ENCODE peak calls at places on chromosomes 2 and 18, in ten cellular contexts. Q is amniotic stem cell; B is WTC11; S is kidney; E is cardiac muscle cell; Y is activated naive CD4-positive, alpha-beta T cell treated with Interleukin-2 at 50 U/mL for 16 hours; R is AG08396; T is midbrain; J is GOT3; W is GM20000. G is an unnamed sample.

GRCh38 chr2:195451160-195451559 is 205.9 kb upstream of the SLC39A10 start:
- DNase-seq in R (peak), S (no peak), B (no peak), T (no peak), E (no peak), Y (no peak), W (no peak), Q (no peak), J (no peak), G (no peak)

GRCh38 chr2:162333968-162334367 is 10.0 kb upstream of the GCA start:
- DNase-seq in T (peak), S (no peak), J (no peak), Q (peak), Y (peak), W (no peak), B (peak), E (peak), R (no peak), G (no peak)

GRCh38 chr2:159046966-159047365 is 78.5 kb downstream of the TANC1 start:
- DNase-seq in Q (no peak), W (no peak), B (no peak), T (no peak), J (no peak), Y (no peak), R (peak), E (no peak), S (no peak), G (no peak)

GRCh38 chr18:75139226-75139911 is 69.6 kb downstream of the PTGR3 start:
- DNase-seq in J (no peak), S (no peak), T (no peak), E (no peak), W (no peak), B (no peak), R (no peak), Y (no peak), Q (no peak), G (no peak)

GRCh38 chr2:46294185-46294836 is 2.9 kb upstream of the EPAS1 start:
- DNase-seq in E (peak), T (no peak), Y (peak), B (peak), W (peak), Q (no peak), R (peak), J (no peak), S (no peak), G (no peak)

GRCh38 chr2:230170532-230170931 is 49.3 kb downstream of the SP110 start:
- DNase-seq in J (no peak), W (no peak), E (no peak), R (no peak), Q (no peak), S (no peak), T (peak), B (no peak), Y (no peak), G (no peak)

GRCh38 chr2:204776781-204777559 is 231.7 kb downstream of the PARD3B start:
- DNase-seq in S (no peak), J (no peak), Y (no peak), E (no peak), Q (peak), W (no peak), R (peak), B (no peak), T (no peak), G (no peak)

GRCh38 chr2:121110924-121111323 is 174.1 kb downstream of the TFCP2L1 start:
- DNase-seq in E (no peak), T (no peak), W (no peak), R (no peak), B (no peak), J (no peak), S (no peak), Y (no peak), Q (no peak), G (no peak)

GRCh38 chr2:73823916-73824523 is 4.7 kb upstream of the STAMBP start:
- DNase-seq in Q (peak), E (peak), S (no peak), B (no peak), Y (no peak), W (peak), R (peak), J (no peak), T (peak), G (peak)

GRCh38 chr18:21672868-21673267 is 31.7 kb downstream of the ABHD3 start:
- DNase-seq in T (no peak), B (no peak), E (no peak), S (no peak), Y (no peak), J (no peak), Q (no peak), W (no peak), R (peak), G (no peak)

GRCh38 chr2:209619782-209620181 is 151.8 kb upstream of the UNC80 start:
- DNase-seq in J (no peak), B (no peak), E (no peak), S (no peak), R (no peak), Y (no peak), Q (no peak), W (no peak), T (peak), G (no peak)

GRCh38 chr2:170550501-170550900 is 164.6 kb upstream of the SP5 start:
- DNase-seq in Y (no peak), B (no peak), W (no peak), S (no peak), J (no peak), E (no peak), T (no peak), Q (no peak), R (no peak), G (no peak)

GRCh38 chr2:85753035-85753524 is 711 bp upstream of the ATOH8 start:
- DNase-seq in R (no peak), Q (no peak), W (no peak), J (no peak), T (no peak), Y (no peak), S (no peak), B (no peak), E (no peak), G (no peak)

GRCh38 chr2:166468124-166469024 is 25.7 kb downstream of the SCN7A start:
- DNase-seq in E (no peak), R (no peak), S (no peak), B (no peak), Y (no peak), W (no peak), T (no peak), J (no peak), Q (no peak), G (no peak)

GRCh38 chr2:163155279-163155883 is 316.8 kb upstream of the KCNH7 start:
- DNase-seq in B (no peak), J (no peak), R (no peak), Y (no peak), W (peak), S (no peak), E (peak), T (peak), Q (no peak), G (no peak)

GRCh38 chr18:62522178-62522509 is 681 bp upstream of the ZCCHC2 start:
- DNase-seq in Q (no peak), E (no peak), W (no peak), J (no peak), R (no peak), S (peak), B (no peak), T (no peak), Y (no peak), G (no peak)

GRCh38 chr2:88442501-88442900 is 10.0 kb downstream of the FOXI3 start:
- DNase-seq in E (no peak), S (no peak), Q (no peak), T (no peak), W (no peak), Y (no peak), J (no peak), B (no peak), R (no peak), G (no peak)

GRCh38 chr2:224930990-224931389 is 111.3 kb downstream of the DOCK10 start:
- DNase-seq in T (no peak), B (no peak), S (no peak), Q (no peak), Y (no peak), J (no peak), W (no peak), R (no peak), E (no peak), G (no peak)

GRCh38 chr2:240374085-240374907 is 61.2 kb upstream of the GPC1 start:
- DNase-seq in B (no peak), W (no peak), J (peak), E (peak), Q (peak), S (peak), R (peak), Y (no peak), T (no peak), G (no peak)

GRCh38 chr2:50746526-50746925 is 285.4 kb downstream of the NRXN1 start:
- DNase-seq in E (peak), J (no peak), Q (no peak), B (peak), Y (no peak), T (no peak), S (no peak), R (no peak), W (peak), G (peak)

GRCh38 chr2:199019898-199020507 is 437.7 kb downstream of the SATB2 start:
- DNase-seq in T (no peak), B (peak), Q (peak), Y (no peak), W (no peak), S (no peak), E (peak), J (no peak), R (peak), G (peak)

GRCh38 chr18:9454061-9454703 is 21.1 kb upstream of the RALBP1 start:
- DNase-seq in J (no peak), T (no peak), Y (no peak), B (no peak), E (no peak), S (no peak), Q (no peak), W (no peak), R (no peak), G (no peak)

GRCh38 chr18:46725310-46725709 is 31.5 kb downstream of the ST8SIA5 start:
- DNase-seq in S (no peak), E (no peak), R (no peak), J (no peak), T (no peak), Y (no peak), W (no peak), Q (no peak), B (no peak), G (no peak)

GRCh38 chr2:207706936-207707860 is 4.2 kb upstream of the CCNYL1 start:
- DNase-seq in S (no peak), J (no peak), B (no peak), R (no peak), W (no peak), T (no peak), Y (no peak), E (no peak), Q (no peak), G (no peak)

GRCh38 chr2:19949071-19949470 is 40.8 kb downstream of the WDR35 start:
- DNase-seq in R (peak), J (no peak), B (no peak), E (no peak), S (no peak), W (no peak), Q (peak), T (no peak), Y (no peak), G (no peak)

G was measured in foreskin melanocyte.